ENCODE peak calls at places on chromosome 7, in five cellular contexts. Z is NT2/D1, A is H1, Y is HepG2, B is GM12878. J is an unnamed sample.
A peak's percentile ranks its signal among the peaks of the same experiment; 100 is the strongest.

GRCh38 chr7:142956951-142957623 is 5.1 kb downstream of the KEL start:
- DNase-seq in B (no peak), Y (no peak), Z (no peak), A (no peak), J (no peak)

GRCh38 chr7:3279147-3279818 is 21.8 kb upstream of the SDK1 start:
- DNase-seq in B (no peak), Y (no peak), Z (no peak), A (no peak), J (no peak)

GRCh38 chr7:27873981-27874957 is 134.3 kb downstream of the TAX1BP1 start:
- DNase-seq in A (no peak), Y (no peak), Z (no peak), B (no peak), J (no peak)

GRCh38 chr7:114405427-114405826 is 9.2 kb upstream of the FOXP2 start:
- DNase-seq in Y (peak; percentile 30), Z (no peak), B (no peak), A (no peak), J (no peak)

GRCh38 chr7:2732959-2733584 is 45.1 kb downstream of the AMZ1 start:
- DNase-seq in Y (no peak), B (no peak), Z (no peak), A (peak; percentile 33), J (no peak)

GRCh38 chr7:47568056-47568455 is 13.9 kb downstream of the TNS3 start:
- DNase-seq in A (no peak), Z (no peak), Y (no peak), B (no peak), J (no peak)

GRCh38 chr7:85172530-85172941 is 14.3 kb downstream of the SEMA3D start:
- DNase-seq in Y (no peak), A (no peak), Z (no peak), B (no peak), J (no peak)

GRCh38 chr7:101532000-101532399 is 97.1 kb downstream of the MYL10 start:
- DNase-seq in B (no peak), Z (no peak), Y (no peak), A (no peak), J (peak; percentile 32)

GRCh38 chr7:117019287-117019686 is 66.0 kb downstream of the ST7 start:
- DNase-seq in Z (no peak), B (no peak), Y (no peak), A (no peak), J (no peak)

GRCh38 chr7:138882249-138882648 is 84.3 kb upstream of the ATP6V0A4 start:
- DNase-seq in A (no peak), B (no peak), Z (no peak), Y (no peak), J (no peak)

GRCh38 chr7:156858523-156858922 is 34.5 kb downstream of the LMBR1 start:
- DNase-seq in Y (no peak), B (no peak), A (no peak), Z (no peak), J (no peak)

GRCh38 chr7:16586081-16586874 is 59.3 kb downstream of the ANKMY2 start:
- DNase-seq in Z (no peak), B (no peak), Y (no peak), A (no peak), J (no peak)

GRCh38 chr7:77794000-77794399 is 4.2 kb downstream of the TMEM60 start:
- DNase-seq in A (no peak), Z (no peak), B (no peak), Y (no peak), J (no peak)

GRCh38 chr7:20075992-20076813 is 141.0 kb downstream of the MACC1 start:
- DNase-seq in Z (no peak), A (no peak), B (no peak), Y (no peak), J (no peak)

GRCh38 chr7:96127746-96128145 is 194.2 kb downstream of the SLC25A13 start:
- DNase-seq in A (no peak), Y (no peak), Z (no peak), B (no peak), J (no peak)

GRCh38 chr7:155456772-155457543 is 971 bp upstream of the EN2 start:
- DNase-seq in Y (no peak), A (peak; percentile 81), Z (no peak), B (no peak), J (peak; percentile 99)

GRCh38 chr7:67406941-67407340 is 410.3 kb downstream of the TYW1 start:
- DNase-seq in Z (no peak), Y (no peak), A (no peak), B (no peak), J (no peak)

GRCh38 chr7:157703131-157703530 is 366.3 kb downstream of the DNAJB6 start:
- DNase-seq in A (no peak), Z (no peak), Y (no peak), B (no peak), J (no peak)

GRCh38 chr7:41582116-41582515 is 120.8 kb downstream of the INHBA start:
- DNase-seq in Y (no peak), Z (no peak), B (no peak), A (no peak), J (no peak)

GRCh38 chr7:22972207-22972606 is 41.7 kb downstream of the HYCC1 start:
- DNase-seq in B (no peak), A (no peak), Z (no peak), Y (no peak), J (no peak)

DNA sequence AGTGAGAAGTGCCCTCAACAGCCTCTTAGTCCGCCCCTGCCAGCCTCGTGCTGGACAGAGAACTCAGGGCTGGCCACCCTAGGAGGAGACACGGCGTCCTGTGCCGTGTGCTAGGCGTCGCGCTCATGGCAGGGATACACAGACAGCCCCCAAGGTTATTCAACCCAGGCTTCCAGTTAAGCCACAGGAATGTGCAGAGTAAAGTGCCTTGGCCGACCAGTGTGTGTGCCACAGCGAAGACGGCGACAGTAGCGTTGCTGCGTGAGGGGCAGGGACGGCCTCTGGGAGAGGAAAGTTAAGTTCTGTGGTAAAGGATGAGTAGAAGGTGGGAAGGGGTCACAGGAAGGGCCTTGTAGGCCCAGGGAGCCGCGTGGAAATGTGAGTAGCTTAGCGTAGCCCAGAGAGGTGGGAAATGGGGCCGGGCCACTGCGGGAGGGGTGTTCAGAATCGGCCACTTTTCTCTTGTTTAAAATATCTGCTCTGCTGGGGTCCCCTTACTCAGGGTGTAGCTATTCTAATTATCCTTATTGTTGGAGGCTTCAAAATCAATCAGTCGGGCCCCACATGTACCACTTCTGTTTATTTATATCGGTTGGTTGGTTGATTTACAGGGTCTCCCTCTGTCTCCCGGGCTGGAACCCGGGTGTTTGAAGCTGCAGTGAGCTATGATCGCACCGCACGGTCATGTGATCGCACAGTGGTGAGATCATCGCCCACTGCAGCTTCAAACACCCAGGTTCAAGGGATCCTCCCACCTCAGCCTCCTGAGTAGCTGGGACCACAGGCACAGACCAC is 24.5 kb downstream of the TMEM120A start:
- DNase-seq in Y (no peak), A (no peak), B (no peak), Z (no peak), J (no peak)
- TF ChIP-seq SUZ12 in Y (no peak), A (no peak), B (no peak), Z (no peak), J (no peak)

GRCh38 chr7:25839084-25839769 is 312.8 kb upstream of the NFE2L3 start:
- DNase-seq in B (no peak), Z (no peak), A (no peak), Y (no peak), J (peak; percentile 44)
- TF ChIP-seq SUZ12 in B (no peak), Z (no peak), A (no peak), Y (no peak), J (no peak)

DNA sequence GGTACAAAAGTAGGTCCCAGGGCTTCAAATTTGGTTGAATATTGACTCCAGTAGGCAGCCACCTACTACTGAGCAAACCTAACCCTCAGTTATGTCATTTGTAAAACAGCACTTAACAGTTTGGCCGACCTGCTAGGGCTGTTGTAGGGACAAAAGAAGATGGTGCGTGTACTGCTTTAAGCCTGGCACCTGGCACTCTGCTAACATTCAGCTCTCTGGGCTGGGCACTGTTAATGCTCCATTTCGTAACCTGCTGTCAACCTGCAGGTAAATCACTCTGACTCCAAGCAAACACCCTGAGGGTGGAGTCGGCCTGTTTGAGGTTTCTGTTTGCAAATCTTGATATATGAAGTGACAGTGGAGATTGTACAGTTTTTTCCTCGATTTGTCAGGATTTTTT is 7.2 kb downstream of the ZKSCAN1 start:
- DNase-seq in Y (peak; percentile 63), Z (no peak), A (no peak), B (no peak), J (no peak)
- TF ChIP-seq SUZ12 in Y (no peak), Z (no peak), A (no peak), B (no peak), J (no peak)

GRCh38 chr7:106010331-106010730 is 47.3 kb downstream of the CDHR3 start:
- DNase-seq in B (no peak), Y (no peak), Z (no peak), A (no peak), J (no peak)
- TF ChIP-seq SUZ12 in B (no peak), Y (no peak), Z (no peak), A (no peak), J (no peak)

GRCh38 chr7:130216025-130216424 is 8.4 kb downstream of the SSMEM1 start:
- DNase-seq in Y (no peak), B (no peak), A (no peak), Z (no peak), J (no peak)
- TF ChIP-seq SUZ12 in Y (no peak), B (no peak), A (no peak), Z (no peak), J (no peak)

DNA sequence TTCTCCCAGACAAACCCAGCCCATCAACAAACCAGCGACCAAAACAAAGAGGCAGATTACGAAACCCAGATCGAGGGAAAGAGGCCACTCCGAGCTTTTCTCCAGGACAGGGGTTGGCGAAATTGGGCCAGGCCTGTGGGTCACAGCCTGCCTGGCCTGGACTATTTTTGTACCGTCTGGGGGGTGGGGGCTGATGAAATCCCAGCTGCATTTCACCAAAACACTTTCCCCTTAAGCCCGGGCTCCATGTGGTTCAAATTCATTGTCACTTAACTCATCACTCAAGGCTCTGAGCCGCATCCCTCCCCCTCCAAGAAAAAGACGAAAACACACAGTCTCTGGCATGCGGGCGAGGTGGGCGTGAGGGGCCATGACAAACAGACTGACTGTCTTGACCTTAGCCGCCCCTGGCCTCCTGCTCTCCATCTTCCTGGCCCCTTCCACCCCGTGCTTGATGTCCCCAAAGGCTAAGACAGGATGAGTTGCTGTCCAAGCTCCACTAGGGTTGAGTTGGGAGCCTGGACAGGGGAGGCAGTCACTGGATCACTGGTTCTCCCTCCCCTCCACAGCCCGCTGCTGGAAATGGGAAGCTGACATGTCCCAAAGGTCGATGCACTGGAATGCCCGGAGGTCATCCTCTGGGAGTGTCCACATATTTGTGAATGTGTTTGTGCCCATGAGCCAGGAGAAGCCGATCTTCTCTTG is 19.2 kb downstream of the TMEM270 start:
- DNase-seq in Z (no peak), B (no peak), A (no peak), Y (peak; percentile 74), J (no peak)
- TF ChIP-seq SUZ12 in Z (no peak), B (no peak), A (no peak), Y (no peak), J (no peak)

J was measured in HEK293T.